ENCODE peak calls at places on chromosomes 11 and 22, in eight cellular contexts. One of them, this sample, is unnamed.

GRCh38 chr22:27461470-27461869 is 340.1 kb downstream of the MN1 start:
- DNase-seq in colonic mucosa: no peak
- DNase-seq in PC-3: peak
- DNase-seq in OCI-LY7: no peak
- DNase-seq in fibroblast of villous mesenchyme: peak
- DNase-seq in heart left ventricle: no peak
- DNase-seq in stimulated activated CD4-positive, alpha-beta T cell treated with anti-CD3 and anti-CD28 coated beads, Interleukin-2, amount 100 ng/mL, for 24 hours: no peak
- DNase-seq in MCF 10A: peak
- DNase-seq in this sample: peak

GRCh38 chr11:130051077-130051476 is 18.6 kb upstream of the APLP2 start:
- DNase-seq in heart left ventricle: no peak
- DNase-seq in OCI-LY7: no peak
- DNase-seq in stimulated activated CD4-positive, alpha-beta T cell treated with anti-CD3 and anti-CD28 coated beads, Interleukin-2, amount 100 ng/mL, for 24 hours: no peak
- DNase-seq in fibroblast of villous mesenchyme: peak
- DNase-seq in PC-3: no peak
- DNase-seq in MCF 10A: peak
- DNase-seq in colonic mucosa: no peak
- DNase-seq in this sample: peak

GRCh38 chr22:37416806-37417205 is 10.5 kb downstream of the ELFN2 start:
- DNase-seq in PC-3: no peak
- DNase-seq in MCF 10A: no peak
- DNase-seq in fibroblast of villous mesenchyme: no peak
- DNase-seq in stimulated activated CD4-positive, alpha-beta T cell treated with anti-CD3 and anti-CD28 coated beads, Interleukin-2, amount 100 ng/mL, for 24 hours: no peak
- DNase-seq in OCI-LY7: no peak
- DNase-seq in colonic mucosa: no peak
- DNase-seq in heart left ventricle: no peak
- DNase-seq in this sample: no peak

GRCh38 chr11:120465921-120466534 is 45.5 kb upstream of the GRIK4 start:
- DNase-seq in fibroblast of villous mesenchyme: no peak
- DNase-seq in colonic mucosa: no peak
- DNase-seq in heart left ventricle: no peak
- DNase-seq in stimulated activated CD4-positive, alpha-beta T cell treated with anti-CD3 and anti-CD28 coated beads, Interleukin-2, amount 100 ng/mL, for 24 hours: no peak
- DNase-seq in PC-3: no peak
- DNase-seq in MCF 10A: no peak
- DNase-seq in OCI-LY7: no peak
- DNase-seq in this sample: no peak

GRCh38 chr11:119298726-119299125 is 18.2 kb downstream of the MCAM start:
- DNase-seq in fibroblast of villous mesenchyme: no peak
- DNase-seq in PC-3: no peak
- DNase-seq in MCF 10A: no peak
- DNase-seq in heart left ventricle: peak
- DNase-seq in stimulated activated CD4-positive, alpha-beta T cell treated with anti-CD3 and anti-CD28 coated beads, Interleukin-2, amount 100 ng/mL, for 24 hours: no peak
- DNase-seq in colonic mucosa: no peak
- DNase-seq in OCI-LY7: no peak
- DNase-seq in this sample: no peak

GRCh38 chr22:32761251-32761903 is 40.1 kb upstream of the TIMP3 start:
- DNase-seq in heart left ventricle: no peak
- DNase-seq in MCF 10A: no peak
- DNase-seq in OCI-LY7: no peak
- DNase-seq in stimulated activated CD4-positive, alpha-beta T cell treated with anti-CD3 and anti-CD28 coated beads, Interleukin-2, amount 100 ng/mL, for 24 hours: no peak
- DNase-seq in colonic mucosa: no peak
- DNase-seq in PC-3: no peak
- DNase-seq in fibroblast of villous mesenchyme: peak
- DNase-seq in this sample: peak

GRCh38 chr22:38262051-38262795 is 10.6 kb downstream of the TMEM184B start:
- DNase-seq in colonic mucosa: peak
- DNase-seq in PC-3: peak
- DNase-seq in MCF 10A: peak
- DNase-seq in heart left ventricle: peak
- DNase-seq in fibroblast of villous mesenchyme: peak
- DNase-seq in OCI-LY7: peak
- DNase-seq in stimulated activated CD4-positive, alpha-beta T cell treated with anti-CD3 and anti-CD28 coated beads, Interleukin-2, amount 100 ng/mL, for 24 hours: peak
- DNase-seq in this sample: no peak

GRCh38 chr11:64851831-64852337 is 7.4 kb upstream of the CDC42BPG start:
- DNase-seq in colonic mucosa: no peak
- DNase-seq in heart left ventricle: no peak
- DNase-seq in fibroblast of villous mesenchyme: no peak
- DNase-seq in PC-3: no peak
- DNase-seq in MCF 10A: no peak
- DNase-seq in stimulated activated CD4-positive, alpha-beta T cell treated with anti-CD3 and anti-CD28 coated beads, Interleukin-2, amount 100 ng/mL, for 24 hours: no peak
- DNase-seq in OCI-LY7: peak
- DNase-seq in this sample: no peak

GRCh38 chr11:132874638-132875037 is 657.7 kb downstream of the OPCML start:
- DNase-seq in fibroblast of villous mesenchyme: peak
- DNase-seq in stimulated activated CD4-positive, alpha-beta T cell treated with anti-CD3 and anti-CD28 coated beads, Interleukin-2, amount 100 ng/mL, for 24 hours: no peak
- DNase-seq in MCF 10A: peak
- DNase-seq in PC-3: peak
- DNase-seq in OCI-LY7: no peak
- DNase-seq in colonic mucosa: no peak
- DNase-seq in heart left ventricle: no peak
- DNase-seq in this sample: peak

GRCh38 chr22:24424001-24424900 is 3.1 kb upstream of the ADORA2A start:
- DNase-seq in colonic mucosa: no peak
- DNase-seq in heart left ventricle: peak
- DNase-seq in fibroblast of villous mesenchyme: no peak
- DNase-seq in stimulated activated CD4-positive, alpha-beta T cell treated with anti-CD3 and anti-CD28 coated beads, Interleukin-2, amount 100 ng/mL, for 24 hours: peak
- DNase-seq in MCF 10A: no peak
- DNase-seq in OCI-LY7: peak
- DNase-seq in PC-3: no peak
- DNase-seq in this sample: no peak

GRCh38 chr11:70948855-70949551 is 303.4 kb downstream of the SHANK2 start:
- DNase-seq in PC-3: no peak
- DNase-seq in MCF 10A: no peak
- DNase-seq in heart left ventricle: no peak
- DNase-seq in fibroblast of villous mesenchyme: no peak
- DNase-seq in stimulated activated CD4-positive, alpha-beta T cell treated with anti-CD3 and anti-CD28 coated beads, Interleukin-2, amount 100 ng/mL, for 24 hours: no peak
- DNase-seq in OCI-LY7: no peak
- DNase-seq in colonic mucosa: no peak
- DNase-seq in this sample: no peak

GRCh38 chr22:44801476-44801875 is 49.1 kb downstream of the ARHGAP8 start:
- DNase-seq in stimulated activated CD4-positive, alpha-beta T cell treated with anti-CD3 and anti-CD28 coated beads, Interleukin-2, amount 100 ng/mL, for 24 hours: no peak
- DNase-seq in fibroblast of villous mesenchyme: no peak
- DNase-seq in heart left ventricle: no peak
- DNase-seq in colonic mucosa: no peak
- DNase-seq in PC-3: no peak
- DNase-seq in MCF 10A: no peak
- DNase-seq in OCI-LY7: no peak
- DNase-seq in this sample: no peak

GRCh38 chr11:15159085-15159484 is 44.4 kb downstream of the INSC start:
- DNase-seq in OCI-LY7: peak
- DNase-seq in heart left ventricle: no peak
- DNase-seq in PC-3: peak
- DNase-seq in stimulated activated CD4-positive, alpha-beta T cell treated with anti-CD3 and anti-CD28 coated beads, Interleukin-2, amount 100 ng/mL, for 24 hours: no peak
- DNase-seq in colonic mucosa: peak
- DNase-seq in MCF 10A: peak
- DNase-seq in fibroblast of villous mesenchyme: peak
- DNase-seq in this sample: peak

GRCh38 chr11:61747389-61748285 is 4.8 kb upstream of the MYRF start:
- DNase-seq in heart left ventricle: peak
- DNase-seq in fibroblast of villous mesenchyme: peak
- DNase-seq in MCF 10A: peak
- DNase-seq in PC-3: peak
- DNase-seq in colonic mucosa: peak
- DNase-seq in OCI-LY7: peak
- DNase-seq in stimulated activated CD4-positive, alpha-beta T cell treated with anti-CD3 and anti-CD28 coated beads, Interleukin-2, amount 100 ng/mL, for 24 hours: peak
- DNase-seq in this sample: peak

GRCh38 chr11:117796456-117797428 is at the start of gene DSCAML1:
- DNase-seq in colonic mucosa: no peak
- DNase-seq in fibroblast of villous mesenchyme: no peak
- DNase-seq in heart left ventricle: peak
- DNase-seq in PC-3: no peak
- DNase-seq in OCI-LY7: no peak
- DNase-seq in MCF 10A: no peak
- DNase-seq in stimulated activated CD4-positive, alpha-beta T cell treated with anti-CD3 and anti-CD28 coated beads, Interleukin-2, amount 100 ng/mL, for 24 hours: peak
- DNase-seq in this sample: no peak

GRCh38 chr22:38009000-38009806 is 24.8 kb upstream of the SOX10 start:
- DNase-seq in colonic mucosa: no peak
- DNase-seq in stimulated activated CD4-positive, alpha-beta T cell treated with anti-CD3 and anti-CD28 coated beads, Interleukin-2, amount 100 ng/mL, for 24 hours: no peak
- DNase-seq in heart left ventricle: no peak
- DNase-seq in OCI-LY7: no peak
- DNase-seq in MCF 10A: no peak
- DNase-seq in fibroblast of villous mesenchyme: no peak
- DNase-seq in PC-3: no peak
- DNase-seq in this sample: no peak

GRCh38 chr22:46366327-46366731 is 30.8 kb downstream of the TRMU start:
- DNase-seq in MCF 10A: no peak
- DNase-seq in fibroblast of villous mesenchyme: no peak
- DNase-seq in colonic mucosa: no peak
- DNase-seq in PC-3: no peak
- DNase-seq in stimulated activated CD4-positive, alpha-beta T cell treated with anti-CD3 and anti-CD28 coated beads, Interleukin-2, amount 100 ng/mL, for 24 hours: no peak
- DNase-seq in heart left ventricle: peak
- DNase-seq in OCI-LY7: no peak
- DNase-seq in this sample: no peak

GRCh38 chr11:60528465-60528864 is 13.3 kb downstream of the MS4A13 start:
- DNase-seq in stimulated activated CD4-positive, alpha-beta T cell treated with anti-CD3 and anti-CD28 coated beads, Interleukin-2, amount 100 ng/mL, for 24 hours: no peak
- DNase-seq in OCI-LY7: no peak
- DNase-seq in colonic mucosa: no peak
- DNase-seq in MCF 10A: no peak
- DNase-seq in heart left ventricle: no peak
- DNase-seq in fibroblast of villous mesenchyme: no peak
- DNase-seq in PC-3: no peak
- DNase-seq in this sample: no peak

GRCh38 chr11:12291313-12291712 is 86.1 kb upstream of the PARVA start:
- DNase-seq in MCF 10A: no peak
- DNase-seq in heart left ventricle: no peak
- DNase-seq in PC-3: no peak
- DNase-seq in colonic mucosa: no peak
- DNase-seq in OCI-LY7: no peak
- DNase-seq in stimulated activated CD4-positive, alpha-beta T cell treated with anti-CD3 and anti-CD28 coated beads, Interleukin-2, amount 100 ng/mL, for 24 hours: no peak
- DNase-seq in fibroblast of villous mesenchyme: no peak
- DNase-seq in this sample: no peak

GRCh38 chr11:132901638-132902610 is 630.4 kb downstream of the OPCML start:
- DNase-seq in fibroblast of villous mesenchyme: no peak
- DNase-seq in OCI-LY7: no peak
- DNase-seq in colonic mucosa: no peak
- DNase-seq in PC-3: no peak
- DNase-seq in heart left ventricle: no peak
- DNase-seq in stimulated activated CD4-positive, alpha-beta T cell treated with anti-CD3 and anti-CD28 coated beads, Interleukin-2, amount 100 ng/mL, for 24 hours: no peak
- DNase-seq in MCF 10A: no peak
- DNase-seq in this sample: no peak

GRCh38 chr11:73262851-73263495 is 9.2 kb upstream of the P2RY6 start:
- DNase-seq in heart left ventricle: no peak
- DNase-seq in PC-3: peak
- DNase-seq in fibroblast of villous mesenchyme: peak
- DNase-seq in stimulated activated CD4-positive, alpha-beta T cell treated with anti-CD3 and anti-CD28 coated beads, Interleukin-2, amount 100 ng/mL, for 24 hours: no peak
- DNase-seq in OCI-LY7: no peak
- DNase-seq in MCF 10A: peak
- DNase-seq in colonic mucosa: no peak
- DNase-seq in this sample: peak

GRCh38 chr11:128415539-128415938 is 171.8 kb downstream of the ETS1 start:
- DNase-seq in PC-3: no peak
- DNase-seq in heart left ventricle: no peak
- DNase-seq in fibroblast of villous mesenchyme: no peak
- DNase-seq in colonic mucosa: no peak
- DNase-seq in stimulated activated CD4-positive, alpha-beta T cell treated with anti-CD3 and anti-CD28 coated beads, Interleukin-2, amount 100 ng/mL, for 24 hours: no peak
- DNase-seq in MCF 10A: no peak
- DNase-seq in OCI-LY7: no peak
- DNase-seq in this sample: peak

GRCh38 chr11:100185588-100185987 is 501.5 kb upstream of the ARHGAP42 start:
- DNase-seq in fibroblast of villous mesenchyme: no peak
- DNase-seq in MCF 10A: no peak
- DNase-seq in PC-3: no peak
- DNase-seq in heart left ventricle: no peak
- DNase-seq in OCI-LY7: no peak
- DNase-seq in stimulated activated CD4-positive, alpha-beta T cell treated with anti-CD3 and anti-CD28 coated beads, Interleukin-2, amount 100 ng/mL, for 24 hours: no peak
- DNase-seq in colonic mucosa: no peak
- DNase-seq in this sample: no peak

GRCh38 chr11:58900479-58901420 is 38.5 kb upstream of the GLYATL1 start:
- DNase-seq in heart left ventricle: peak
- DNase-seq in PC-3: peak
- DNase-seq in fibroblast of villous mesenchyme: peak
- DNase-seq in OCI-LY7: peak
- DNase-seq in colonic mucosa: peak
- DNase-seq in MCF 10A: peak
- DNase-seq in stimulated activated CD4-positive, alpha-beta T cell treated with anti-CD3 and anti-CD28 coated beads, Interleukin-2, amount 100 ng/mL, for 24 hours: peak
- DNase-seq in this sample: peak

GRCh38 chr11:19365743-19366410 is 125.1 kb upstream of the E2F8 start:
- DNase-seq in colonic mucosa: no peak
- DNase-seq in fibroblast of villous mesenchyme: peak
- DNase-seq in MCF 10A: no peak
- DNase-seq in PC-3: peak
- DNase-seq in heart left ventricle: no peak
- DNase-seq in stimulated activated CD4-positive, alpha-beta T cell treated with anti-CD3 and anti-CD28 coated beads, Interleukin-2, amount 100 ng/mL, for 24 hours: no peak
- DNase-seq in OCI-LY7: no peak
- DNase-seq in this sample: no peak

GRCh38 chr11:107272561-107272960 is 185.1 kb downstream of the CWF19L2 start:
- DNase-seq in colonic mucosa: no peak
- DNase-seq in fibroblast of villous mesenchyme: no peak
- DNase-seq in stimulated activated CD4-positive, alpha-beta T cell treated with anti-CD3 and anti-CD28 coated beads, Interleukin-2, amount 100 ng/mL, for 24 hours: no peak
- DNase-seq in heart left ventricle: no peak
- DNase-seq in MCF 10A: no peak
- DNase-seq in OCI-LY7: no peak
- DNase-seq in PC-3: no peak
- DNase-seq in this sample: no peak

GRCh38 chr11:120835601-120836228 is 188.2 kb upstream of the TBCEL start:
- DNase-seq in fibroblast of villous mesenchyme: no peak
- DNase-seq in OCI-LY7: no peak
- DNase-seq in stimulated activated CD4-positive, alpha-beta T cell treated with anti-CD3 and anti-CD28 coated beads, Interleukin-2, amount 100 ng/mL, for 24 hours: peak
- DNase-seq in MCF 10A: no peak
- DNase-seq in colonic mucosa: no peak
- DNase-seq in PC-3: peak
- DNase-seq in heart left ventricle: no peak
- DNase-seq in this sample: no peak

GRCh38 chr11:11400121-11400520 is 47.1 kb upstream of the CSNK2A3 start:
- DNase-seq in stimulated activated CD4-positive, alpha-beta T cell treated with anti-CD3 and anti-CD28 coated beads, Interleukin-2, amount 100 ng/mL, for 24 hours: no peak
- DNase-seq in PC-3: no peak
- DNase-seq in fibroblast of villous mesenchyme: no peak
- DNase-seq in colonic mucosa: no peak
- DNase-seq in heart left ventricle: no peak
- DNase-seq in OCI-LY7: no peak
- DNase-seq in MCF 10A: no peak
- DNase-seq in this sample: no peak

GRCh38 chr11:46039990-46040389 is 81.3 kb downstream of the PHF21A start:
- DNase-seq in stimulated activated CD4-positive, alpha-beta T cell treated with anti-CD3 and anti-CD28 coated beads, Interleukin-2, amount 100 ng/mL, for 24 hours: no peak
- DNase-seq in MCF 10A: no peak
- DNase-seq in heart left ventricle: no peak
- DNase-seq in OCI-LY7: no peak
- DNase-seq in colonic mucosa: no peak
- DNase-seq in PC-3: no peak
- DNase-seq in fibroblast of villous mesenchyme: peak
- DNase-seq in this sample: peak

GRCh38 chr22:41984006-41984405 is 14.6 kb upstream of the WBP2NL start:
- DNase-seq in MCF 10A: no peak
- DNase-seq in stimulated activated CD4-positive, alpha-beta T cell treated with anti-CD3 and anti-CD28 coated beads, Interleukin-2, amount 100 ng/mL, for 24 hours: no peak
- DNase-seq in PC-3: no peak
- DNase-seq in fibroblast of villous mesenchyme: no peak
- DNase-seq in colonic mucosa: no peak
- DNase-seq in OCI-LY7: no peak
- DNase-seq in heart left ventricle: no peak
- DNase-seq in this sample: no peak

GRCh38 chr11:2090172-2091111 is 48.7 kb downstream of the IGF2 start:
- DNase-seq in colonic mucosa: no peak
- DNase-seq in heart left ventricle: no peak
- DNase-seq in MCF 10A: no peak
- DNase-seq in PC-3: no peak
- DNase-seq in stimulated activated CD4-positive, alpha-beta T cell treated with anti-CD3 and anti-CD28 coated beads, Interleukin-2, amount 100 ng/mL, for 24 hours: no peak
- DNase-seq in OCI-LY7: no peak
- DNase-seq in fibroblast of villous mesenchyme: no peak
- DNase-seq in this sample: no peak

This sample was measured in iris pigment epithelial cell.